ENCODE peak calls at places on chromosomes 7 and 10, in nine cellular contexts. E is amniotic stem cell; I is GM23248; D is substantia nigra; T is globus pallidus; B is stimulated activated CD4-positive, alpha-beta T cell treated with anti-CD3 and anti-CD28 coated beads, Interleukin-2, amount 100 ng/mL, for 48 hours; L is lower leg skin; Z is DMS153; N is fibroblast of pulmonary artery. A is an unnamed sample.
A peak's percentile ranks its signal among the peaks of the same experiment; 100 is the strongest.

GRCh38 chr10:128487517-128487916 is 361.3 kb upstream of the MKI67 start:
- DNase-seq in E (no peak), I (no peak), D (no peak), T (no peak), B (no peak), L (no peak), Z (no peak), N (no peak), A (no peak)

GRCh38 chr7:98826400-98826799 is 43.4 kb downstream of the TMEM130 start:
- DNase-seq in E (no peak), I (no peak), D (no peak), T (no peak), B (no peak), L (no peak), Z (no peak), N (no peak), A (no peak)

GRCh38 chr7:28230273-28230672 is 49.7 kb upstream of the JAZF1 start:
- DNase-seq in E (no peak), I (no peak), D (no peak), T (no peak), B (no peak), L (no peak), Z (no peak), N (no peak), A (no peak)

GRCh38 chr7:30562498-30562897 is 32.2 kb upstream of the GARS1 start:
- DNase-seq in E (no peak), I (no peak), D (no peak), T (peak; percentile 22), B (no peak), L (no peak), Z (peak; percentile 17), N (peak; percentile 72), A (no peak)

GRCh38 chr10:49163741-49164140 is 24.4 kb downstream of the TMEM273 start:
- DNase-seq in E (no peak), I (peak; percentile 93), D (no peak), T (no peak), B (no peak), L (no peak), Z (no peak), N (peak; percentile 6), A (no peak)

GRCh38 chr7:129923709-129924108 is 29.1 kb downstream of the UBE2H start:
- DNase-seq in E (no peak), I (peak; percentile 94), D (no peak), T (no peak), B (no peak), L (no peak), Z (no peak), N (peak; percentile 72), A (no peak)

GRCh38 chr10:96618648-96619047 is 31.8 kb upstream of the TM9SF3 start:
- DNase-seq in E (no peak), I (peak; percentile 44), D (peak; percentile 15), T (peak; percentile 70), B (no peak), L (no peak), Z (no peak), N (peak; percentile 55), A (no peak)

GRCh38 chr10:36534471-36535002 is 590.9 kb upstream of the ANKRD30A start:
- DNase-seq in E (peak; percentile 88), I (peak; percentile 96), D (no peak), T (no peak), B (no peak), L (no peak), Z (no peak), N (peak; percentile 84), A (no peak)

GRCh38 chr10:73262105-73262730 is 9.8 kb upstream of the MRPS16 start:
- DNase-seq in E (peak; percentile 48), I (peak; percentile 84), D (no peak), T (no peak), B (no peak), L (no peak), Z (no peak), N (peak; percentile 82), A (no peak)

GRCh38 chr7:77685219-77685618 is 11.0 kb upstream of the RSBN1L start:
- DNase-seq in E (no peak), I (peak; percentile 36), D (no peak), T (no peak), B (no peak), L (no peak), Z (peak; percentile 73), N (no peak), A (no peak)

GRCh38 chr10:86083206-86083605 is 283.4 kb downstream of the GRID1 start:
- DNase-seq in E (no peak), I (no peak), D (no peak), T (no peak), B (no peak), L (no peak), Z (no peak), N (no peak), A (no peak)

GRCh38 chr7:37495574-37496184 is 47.0 kb upstream of the ELMO1 start:
- DNase-seq in E (no peak), I (peak; percentile 51), D (no peak), T (peak; percentile 73), B (no peak), L (no peak), Z (no peak), N (peak; percentile 56), A (no peak)

GRCh38 chr7:134611611-134612151 is 35.0 kb upstream of the BPGM start:
- DNase-seq in E (no peak), I (no peak), D (no peak), T (no peak), B (no peak), L (no peak), Z (no peak), N (no peak), A (no peak)

GRCh38 chr10:88553116-88553752 is 29.9 kb downstream of the RNLS start:
- DNase-seq in E (peak; percentile 62), I (peak; percentile 89), D (no peak), T (peak; percentile 41), B (no peak), L (no peak), Z (peak; percentile 14), N (peak; percentile 91), A (no peak)

GRCh38 chr10:31770307-31770902 is 158.2 kb downstream of the ARHGAP12 start:
- DNase-seq in E (no peak), I (peak; percentile 34), D (no peak), T (peak; percentile 27), B (peak; percentile 41), L (no peak), Z (no peak), N (no peak), A (peak; percentile 41)

GRCh38 chr7:129502708-129503685 is 666 bp downstream of the SMKR1 start:
- DNase-seq in E (no peak), I (no peak), D (no peak), T (no peak), B (peak; percentile 7), L (peak; percentile 83), Z (no peak), N (no peak), A (peak; percentile 22)

GRCh38 chr7:104859754-104860426 is 154.1 kb upstream of the KMT2E start:
- DNase-seq in E (no peak), I (no peak), D (no peak), T (no peak), B (no peak), L (no peak), Z (no peak), N (no peak), A (no peak)

GRCh38 chr7:434891-435486 is 84.7 kb downstream of the PDGFA start:
- DNase-seq in E (no peak), I (no peak), D (no peak), T (no peak), B (no peak), L (no peak), Z (no peak), N (no peak), A (no peak)

GRCh38 chr10:33968983-33969382 is 634.5 kb upstream of the NRP1 start:
- DNase-seq in E (no peak), I (no peak), D (no peak), T (no peak), B (no peak), L (no peak), Z (no peak), N (no peak), A (no peak)

GRCh38 chr10:112738586-112739218 is 211.3 kb upstream of the TCF7L2 start:
- DNase-seq in E (no peak), I (no peak), D (no peak), T (no peak), B (no peak), L (no peak), Z (no peak), N (no peak), A (no peak)

GRCh38 chr10:18527692-18528091 is 123.7 kb downstream of the NSUN6 start:
- DNase-seq in E (no peak), I (no peak), D (no peak), T (no peak), B (no peak), L (no peak), Z (no peak), N (no peak), A (no peak)

GRCh38 chr10:35040761-35041501 is 49.2 kb downstream of the CUL2 start:
- DNase-seq in E (peak; percentile 63), I (peak; percentile 75), D (no peak), T (no peak), B (no peak), L (no peak), Z (no peak), N (peak; percentile 74), A (no peak)

GRCh38 chr7:37372750-37373149 is 75.9 kb downstream of the ELMO1 start:
- DNase-seq in E (no peak), I (no peak), D (no peak), T (no peak), B (no peak), L (no peak), Z (no peak), N (no peak), A (no peak)

GRCh38 chr10:129849853-129850252 is 114.2 kb downstream of the EBF3 start:
- DNase-seq in E (no peak), I (no peak), D (no peak), T (no peak), B (no peak), L (peak; percentile 82), Z (no peak), N (no peak), A (no peak)

GRCh38 chr7:94971051-94971867 is 63.9 kb downstream of the PPP1R9A start:
- DNase-seq in E (no peak), I (peak; percentile 65), D (no peak), T (no peak), B (no peak), L (no peak), Z (no peak), N (no peak), A (no peak)

GRCh38 chr7:55478700-55479099 is 93.6 kb downstream of the VOPP1 start:
- DNase-seq in E (no peak), I (no peak), D (no peak), T (no peak), B (no peak), L (peak; percentile 48), Z (no peak), N (no peak), A (no peak)

GRCh38 chr10:131955591-131956340 is 26.0 kb downstream of the BNIP3 start:
- DNase-seq in E (no peak), I (no peak), D (no peak), T (no peak), B (no peak), L (no peak), Z (no peak), N (no peak), A (no peak)

GRCh38 chr7:50155755-50156154 is 62.7 kb upstream of the ZPBP start:
- DNase-seq in E (no peak), I (no peak), D (no peak), T (no peak), B (no peak), L (no peak), Z (no peak), N (no peak), A (no peak)

GRCh38 chr10:73099141-73099540 is 2.5 kb upstream of the P4HA1 start:
- DNase-seq in E (no peak), I (no peak), D (no peak), T (no peak), B (no peak), L (no peak), Z (no peak), N (no peak), A (no peak)

GRCh38 chr7:102874166-102874829 is 38.5 kb upstream of the LRRC17 start:
- DNase-seq in E (peak; percentile 13), I (peak; percentile 83), D (no peak), T (no peak), B (no peak), L (no peak), Z (no peak), N (peak; percentile 78), A (no peak)

GRCh38 chr10:11017575-11018425 is at the start of gene CELF2:
- DNase-seq in E (no peak), I (peak; percentile 60), D (no peak), T (no peak), B (peak; percentile 31), L (peak; percentile 91), Z (no peak), N (no peak), A (peak; percentile 25)